ENCODE peak calls at places on chromosome 1, in four cellular contexts. One of them, this sample, is unnamed.
A peak's percentile ranks its signal among the peaks of the same experiment; 100 is the strongest.

GRCh38 chr1:159925713-159926066 is 383 bp upstream of the TAGLN2 start:
- DNase-seq in colonic mucosa: no peak
- DNase-seq in stimulated activated CD4-positive, alpha-beta T cell treated with anti-CD3 and anti-CD28 coated beads, Interleukin-1b, Interleukin-23, amount 100 ng/mL, for 4 hours: no peak
- DNase-seq in B cell: no peak
- DNase-seq in this sample: no peak

GRCh38 chr1:234231061-234231892 is 142.0 kb upstream of the COA6 start:
- DNase-seq in colonic mucosa: no peak
- DNase-seq in stimulated activated CD4-positive, alpha-beta T cell treated with anti-CD3 and anti-CD28 coated beads, Interleukin-1b, Interleukin-23, amount 100 ng/mL, for 4 hours: no peak
- DNase-seq in B cell: no peak
- DNase-seq in this sample: no peak

GRCh38 chr1:109632671-109633346 is 13.2 kb downstream of the AMPD2 start:
- DNase-seq in colonic mucosa: peak; percentile 48
- DNase-seq in stimulated activated CD4-positive, alpha-beta T cell treated with anti-CD3 and anti-CD28 coated beads, Interleukin-1b, Interleukin-23, amount 100 ng/mL, for 4 hours: no peak
- DNase-seq in B cell: no peak
- DNase-seq in this sample: no peak

GRCh38 chr1:44664730-44665370 is 9.4 kb downstream of the TMEM53 start:
- DNase-seq in colonic mucosa: no peak
- DNase-seq in stimulated activated CD4-positive, alpha-beta T cell treated with anti-CD3 and anti-CD28 coated beads, Interleukin-1b, Interleukin-23, amount 100 ng/mL, for 4 hours: peak; percentile 28
- DNase-seq in B cell: peak; percentile 30
- DNase-seq in this sample: no peak

GRCh38 chr1:17540255-17541001 is 930 bp downstream of the ARHGEF10L start:
- DNase-seq in colonic mucosa: peak; percentile 64
- DNase-seq in stimulated activated CD4-positive, alpha-beta T cell treated with anti-CD3 and anti-CD28 coated beads, Interleukin-1b, Interleukin-23, amount 100 ng/mL, for 4 hours: no peak
- DNase-seq in B cell: no peak
- DNase-seq in this sample: no peak

GRCh38 chr1:14810631-14811325 is 212.3 kb downstream of the KAZN start:
- DNase-seq in colonic mucosa: no peak
- DNase-seq in stimulated activated CD4-positive, alpha-beta T cell treated with anti-CD3 and anti-CD28 coated beads, Interleukin-1b, Interleukin-23, amount 100 ng/mL, for 4 hours: no peak
- DNase-seq in B cell: no peak
- DNase-seq in this sample: no peak

GRCh38 chr1:237386362-237387143 is 344.6 kb downstream of the RYR2 start:
- DNase-seq in colonic mucosa: no peak
- DNase-seq in stimulated activated CD4-positive, alpha-beta T cell treated with anti-CD3 and anti-CD28 coated beads, Interleukin-1b, Interleukin-23, amount 100 ng/mL, for 4 hours: no peak
- DNase-seq in B cell: no peak
- DNase-seq in this sample: no peak

GRCh38 chr1:218348628-218349185 is 3.6 kb downstream of the TGFB2 start:
- DNase-seq in colonic mucosa: no peak
- DNase-seq in stimulated activated CD4-positive, alpha-beta T cell treated with anti-CD3 and anti-CD28 coated beads, Interleukin-1b, Interleukin-23, amount 100 ng/mL, for 4 hours: no peak
- DNase-seq in B cell: no peak
- DNase-seq in this sample: no peak

GRCh38 chr1:183027791-183028190 is 4.6 kb downstream of the LAMC1 start:
- DNase-seq in colonic mucosa: no peak
- DNase-seq in stimulated activated CD4-positive, alpha-beta T cell treated with anti-CD3 and anti-CD28 coated beads, Interleukin-1b, Interleukin-23, amount 100 ng/mL, for 4 hours: no peak
- DNase-seq in B cell: no peak
- DNase-seq in this sample: no peak

GRCh38 chr1:106536741-106537140 is 519.7 kb upstream of the PRMT6 start:
- DNase-seq in colonic mucosa: no peak
- DNase-seq in stimulated activated CD4-positive, alpha-beta T cell treated with anti-CD3 and anti-CD28 coated beads, Interleukin-1b, Interleukin-23, amount 100 ng/mL, for 4 hours: no peak
- DNase-seq in B cell: no peak
- DNase-seq in this sample: no peak

This sample was measured in CD8-positive, alpha-beta T cell.